ENCODE peak calls at places on chromosome 17, in seven cellular contexts. J is fibroblast of lung; C is dorsolateral prefrontal cortex; V is mammary epithelial cell; P is Peyer's patch; F is heart left ventricle; Q is CD4-positive, alpha-beta T cell. X is an unnamed sample.

GRCh38 chr17:31654936-31655335 is 204.1 kb downstream of the COPRS start:
- DNase-seq in J (no peak), C (no peak), V (peak), P (no peak), F (no peak), Q (no peak), X (peak)

GRCh38 chr17:29349409-29349808 is 40.8 kb upstream of the TAOK1 start:
- DNase-seq in J (no peak), C (no peak), V (no peak), P (no peak), F (no peak), Q (no peak), X (no peak)

GRCh38 chr17:49832840-49833599 is 14.8 kb downstream of the TAC4 start:
- DNase-seq in J (no peak), C (no peak), V (no peak), P (no peak), F (no peak), Q (no peak), X (no peak)

GRCh38 chr17:12927541-12928425 is 90.0 kb downstream of the ELAC2 start:
- DNase-seq in J (no peak), C (no peak), V (no peak), P (no peak), F (no peak), Q (no peak), X (no peak)

GRCh38 chr17:13568746-13569739 is 32.7 kb downstream of the HS3ST3A1 start:
- DNase-seq in J (peak), C (no peak), V (no peak), P (no peak), F (no peak), Q (no peak), X (no peak)

GRCh38 chr17:71572343-71572742 is 548.5 kb upstream of the SOX9 start:
- DNase-seq in J (peak), C (no peak), V (peak), P (no peak), F (no peak), Q (no peak), X (peak)

GRCh38 chr17:83171661-83172060 is 92.3 kb downstream of the METRNL start:
- DNase-seq in J (no peak), C (no peak), V (no peak), P (peak), F (no peak), Q (no peak), X (peak)

GRCh38 chr17:72338847-72339790 is 218.3 kb downstream of the SOX9 start:
- DNase-seq in J (peak), C (no peak), V (peak), P (no peak), F (no peak), Q (no peak), X (peak)

GRCh38 chr17:14775761-14776492 is 475.0 kb downstream of the HS3ST3B1 start:
- DNase-seq in J (peak), C (no peak), V (peak), P (no peak), F (no peak), Q (no peak), X (no peak)

GRCh38 chr17:38724337-38724988 is 5.7 kb upstream of the CISD3 start:
- DNase-seq in J (no peak), C (peak), V (no peak), P (no peak), F (peak), Q (no peak), X (no peak)

GRCh38 chr17:3913531-3914318 is 2.5 kb downstream of the P2RX1 start:
- DNase-seq in J (peak), C (peak), V (peak), P (peak), F (peak), Q (peak), X (peak)

GRCh38 chr17:8964801-8965393 is 610 bp downstream of the PIK3R5 start:
- DNase-seq in J (no peak), C (no peak), V (no peak), P (peak), F (peak), Q (peak), X (no peak)

GRCh38 chr17:43958953-43959352 is 5.2 kb upstream of the PYY start:
- DNase-seq in J (no peak), C (no peak), V (peak), P (no peak), F (no peak), Q (no peak), X (no peak)

GRCh38 chr17:37710344-37710886 is 34.4 kb downstream of the HNF1B start:
- DNase-seq in J (peak), C (no peak), V (no peak), P (no peak), F (no peak), Q (no peak), X (no peak)

GRCh38 chr17:82776454-82776853 is 24.6 kb downstream of the TBCD start:
- DNase-seq in J (no peak), C (no peak), V (no peak), P (peak), F (no peak), Q (no peak), X (no peak)

GRCh38 chr17:8955560-8955959 is 9.9 kb downstream of the PIK3R5 start:
- DNase-seq in J (no peak), C (no peak), V (no peak), P (no peak), F (no peak), Q (no peak), X (no peak)

GRCh38 chr17:74212913-74213791 is at the start of gene TTYH2:
- DNase-seq in J (peak), C (peak), V (peak), P (peak), F (peak), Q (peak), X (peak)

GRCh38 chr17:40956401-40957254 is 10.1 kb downstream of the KRT39 start:
- DNase-seq in J (peak), C (no peak), V (peak), P (no peak), F (no peak), Q (no peak), X (peak)

GRCh38 chr17:44005865-44006580 is 1.6 kb downstream of the NAGS start:
- DNase-seq in J (no peak), C (no peak), V (peak), P (peak), F (peak), Q (peak), X (peak)

GRCh38 chr17:27530791-27531391 is 74.6 kb downstream of the KSR1 start:
- DNase-seq in J (peak), C (no peak), V (no peak), P (no peak), F (no peak), Q (no peak), X (no peak)

GRCh38 chr17:76239538-76240274 is 587 bp downstream of the RNF157 start:
- DNase-seq in J (no peak), C (peak), V (no peak), P (no peak), F (no peak), Q (no peak), X (no peak)

GRCh38 chr17:74432484-74433391 is 850 bp downstream of the GPRC5C start:
- DNase-seq in J (no peak), C (no peak), V (no peak), P (no peak), F (no peak), Q (no peak), X (no peak)

GRCh38 chr17:62303476-62303875 is 76.9 kb upstream of the EFCAB3 start:
- DNase-seq in J (no peak), C (no peak), V (no peak), P (no peak), F (no peak), Q (no peak), X (no peak)

GRCh38 chr17:60740584-60740983 is 62.9 kb downstream of the BCAS3 start:
- DNase-seq in J (no peak), C (no peak), V (no peak), P (no peak), F (no peak), Q (no peak), X (no peak)

GRCh38 chr17:81493198-81494038 is 19.2 kb downstream of the ACTG1 start:
- DNase-seq in J (no peak), C (no peak), V (no peak), P (no peak), F (no peak), Q (no peak), X (no peak)

GRCh38 chr17:1562178-1562643 is 381 bp downstream of the PITPNA start:
- DNase-seq in J (peak), C (no peak), V (no peak), P (no peak), F (peak), Q (no peak), X (peak)

GRCh38 chr17:68135141-68135887 is 99.8 kb downstream of the KPNA2 start:
- DNase-seq in J (no peak), C (no peak), V (no peak), P (no peak), F (no peak), Q (no peak), X (no peak)

GRCh38 chr17:79781691-79782575 is 4.0 kb downstream of the CBX2 start:
- DNase-seq in J (no peak), C (no peak), V (no peak), P (no peak), F (peak), Q (no peak), X (no peak)
- H3K27ac ChIP-seq in J (no peak), C (no peak), V (no peak), P (no peak), F (no peak), Q (no peak), X (peak)

GRCh38 chr17:64005734-64006167 is 7.6 kb downstream of the PRR29 start:
- DNase-seq in J (no peak), C (no peak), V (no peak), P (no peak), F (no peak), Q (no peak), X (no peak)
- H3K27ac ChIP-seq in J (no peak), C (no peak), V (no peak), P (no peak), F (peak), Q (peak), X (no peak)

GRCh38 chr17:21209511-21210175 is 4.3 kb downstream of the TMEM11 start:
- DNase-seq in J (no peak), C (no peak), V (no peak), P (no peak), F (no peak), Q (no peak), X (no peak)
- H3K27ac ChIP-seq in J (no peak), C (no peak), V (no peak), P (no peak), F (peak), Q (no peak), X (peak)

DNA sequence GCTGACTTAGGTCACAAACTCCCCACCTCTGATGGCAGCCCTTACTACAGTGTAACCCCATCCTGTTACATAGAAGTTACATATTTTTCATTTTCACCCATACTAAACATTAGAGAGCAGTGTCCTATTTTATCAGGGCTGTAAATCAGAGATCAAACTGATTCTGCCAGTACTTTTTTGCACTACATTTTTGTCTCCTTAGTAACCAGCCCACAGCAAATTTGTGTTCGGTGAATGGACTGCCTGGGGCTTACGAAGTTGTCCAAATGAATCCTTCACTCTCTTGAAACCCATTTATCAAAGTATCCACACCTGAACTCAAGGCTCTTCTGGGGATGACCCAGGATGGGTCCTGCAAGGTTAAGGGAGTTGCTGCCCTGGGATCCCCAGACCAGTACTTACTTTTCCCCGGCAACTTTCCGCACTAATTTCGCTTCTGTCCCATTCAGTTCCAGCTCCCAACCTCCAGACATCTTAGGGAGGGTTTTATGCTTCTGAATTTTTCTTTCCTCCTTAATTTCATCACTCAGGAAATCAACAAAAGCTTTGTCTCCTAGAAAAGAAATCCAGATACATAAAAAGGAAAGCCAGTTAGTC is 1.1 kb downstream of the C1QBP start:
- DNase-seq in J (peak), C (no peak), V (peak), P (no peak), F (no peak), Q (no peak), X (peak)
- H3K27ac ChIP-seq in J (peak), C (no peak), V (peak), P (peak), F (no peak), Q (peak), X (no peak)

GRCh38 chr17:58679263-58680037 is 12.4 kb downstream of the TEX14 start:
- DNase-seq in J (peak), C (no peak), V (peak), P (no peak), F (no peak), Q (no peak), X (peak)
- H3K27ac ChIP-seq in J (no peak), C (no peak), V (peak), P (no peak), F (no peak), Q (no peak), X (no peak)

X was measured in RWPE1.